ENCODE peak calls at places on chromosome 20, in seven cellular contexts. M is AG10803, R is adipocyte, B is uterus, O is dorsolateral prefrontal cortex, S is neural progenitor cell, N is HEK293T. U is an unnamed sample.

GRCh38 chr20:51554538-51555165 is 12.1 kb upstream of the NFATC2 start:
- DNase-seq in O (no peak), N (no peak), R (no peak), S (no peak), B (no peak), M (peak; percentile 88), U (no peak)

GRCh38 chr20:31709939-31710338 is 12.7 kb downstream of the BCL2L1 start:
- DNase-seq in M (no peak), N (no peak), S (no peak), O (no peak), R (no peak), B (no peak), U (no peak)

GRCh38 chr20:57622579-57623381 is 2.6 kb upstream of the ZBP1 start:
- DNase-seq in N (peak; percentile 71), B (peak; percentile 36), S (peak; percentile 63), M (peak; percentile 42), R (peak; percentile 44), O (no peak), U (no peak)

GRCh38 chr20:22801528-22801927 is 217.2 kb upstream of the FOXA2 start:
- DNase-seq in O (no peak), N (no peak), S (no peak), B (no peak), R (peak; percentile 48), M (peak; percentile 36), U (no peak)

GRCh38 chr20:22389836-22390542 is 194.4 kb downstream of the FOXA2 start:
- DNase-seq in B (no peak), M (peak; percentile 19), R (no peak), O (no peak), S (no peak), N (no peak), U (no peak)

GRCh38 chr20:34334654-34335407 is 28.2 kb upstream of the ITCH start:
- DNase-seq in B (no peak), M (no peak), N (no peak), S (no peak), R (peak; percentile 25), O (peak; percentile 82), U (no peak)

GRCh38 chr20:44495802-44496481 is 20.3 kb downstream of the TTPAL start:
- DNase-seq in M (peak; percentile 98), S (no peak), O (no peak), R (peak; percentile 75), N (no peak), B (no peak), U (no peak)

GRCh38 chr20:54356726-54357235 is 118.6 kb upstream of the DOK5 start:
- DNase-seq in O (no peak), B (no peak), N (no peak), M (peak; percentile 30), S (no peak), R (peak; percentile 50), U (no peak)

GRCh38 chr20:49824206-49824605 is 11.6 kb downstream of the SLC9A8 start:
- DNase-seq in O (no peak), R (no peak), M (peak; percentile 52), B (no peak), S (no peak), N (no peak), U (no peak)

GRCh38 chr20:23667666-23668065 is 21.2 kb downstream of the CST4 start:
- DNase-seq in B (no peak), R (no peak), S (no peak), O (no peak), N (no peak), M (no peak), U (no peak)

GRCh38 chr20:62754991-62755356 is 41.3 kb upstream of the MRGBP start:
- DNase-seq in N (no peak), M (no peak), R (no peak), O (no peak), B (no peak), S (no peak), U (no peak)

GRCh38 chr20:51237278-51237677 is 214.4 kb upstream of the KCNG1 start:
- DNase-seq in S (no peak), O (no peak), M (peak; percentile 24), B (no peak), R (peak; percentile 20), N (no peak), U (no peak)

GRCh38 chr20:49583669-49584417 is 15.9 kb upstream of the PTGIS start:
- DNase-seq in B (peak; percentile 91), N (no peak), M (peak; percentile 87), R (peak; percentile 85), O (no peak), S (no peak), U (no peak)

U was measured in GM12864.